ENCODE peak calls at places on chromosome 15, in four cellular contexts. G is psoas muscle, N is lower leg skin, R is mesothelial cell of epicardium. A is an unnamed sample.

GRCh38 chr15:31302778-31303433 is 23.7 kb upstream of the KLF13 start:
- DNase-seq in N (peak; percentile 13), R (no peak), G (peak; percentile 47), A (no peak)

GRCh38 chr15:77589839-77590238 is 42.9 kb downstream of the LINGO1 start:
- DNase-seq in R (no peak), G (no peak), N (no peak), A (no peak)

GRCh38 chr15:36959746-36960145 is 140.6 kb downstream of the MEIS2 start:
- DNase-seq in N (no peak), R (no peak), G (no peak), A (no peak)

GRCh38 chr15:22918056-22918455 is 62.1 kb downstream of the CYFIP1 start:
- DNase-seq in N (no peak), G (no peak), R (no peak), A (peak; percentile 55)

GRCh38 chr15:24955549-24955929 is 752 bp downstream of the SNRPN start:
- DNase-seq in N (no peak), R (no peak), G (peak; percentile 60), A (no peak)

GRCh38 chr15:90160781-90161727 is 40.1 kb upstream of the SEMA4B start:
- DNase-seq in R (no peak), G (no peak), N (peak; percentile 44), A (no peak)

GRCh38 chr15:35293353-35294130 is 208.4 kb upstream of the NANOGP8 start:
- DNase-seq in R (no peak), G (no peak), N (no peak), A (no peak)

GRCh38 chr15:84780492-84780891 is 32.1 kb downstream of the ZNF592 start:
- DNase-seq in R (no peak), G (no peak), N (no peak), A (no peak)

GRCh38 chr15:52678036-52678467 is 1.1 kb downstream of the ATOSA start:
- DNase-seq in R (no peak), N (peak; percentile 72), G (peak; percentile 80), A (no peak)

GRCh38 chr15:47439146-47439869 is 278.0 kb upstream of the SEMA6D start:
- DNase-seq in R (no peak), G (no peak), N (no peak), A (no peak)

GRCh38 chr15:52261498-52262242 is 33.9 kb downstream of the MYO5C start:
- DNase-seq in G (peak; percentile 63), N (peak; percentile 67), R (no peak), A (no peak)

GRCh38 chr15:60122691-60123090 is 118.6 kb downstream of the FOXB1 start:
- DNase-seq in G (no peak), R (no peak), N (no peak), A (no peak)

GRCh38 chr15:59609730-59610712 is 1.6 kb upstream of the GCNT3 start:
- DNase-seq in N (no peak), R (no peak), G (no peak), A (no peak)

GRCh38 chr15:65334586-65335231 is 30.2 kb downstream of the RNU5B-1 start:
- DNase-seq in R (no peak), G (peak; percentile 40), N (no peak), A (no peak)

GRCh38 chr15:36601497-36601932 is 22.1 kb downstream of the CDIN1 start:
- DNase-seq in N (peak; percentile 63), G (peak; percentile 53), R (no peak), A (no peak)

GRCh38 chr15:66702770-66703539 is 919 bp downstream of the SMAD6 start:
- DNase-seq in N (no peak), G (no peak), R (no peak), A (no peak)

GRCh38 chr15:76576526-76577279 is 240.1 kb downstream of the ISL2 start:
- DNase-seq in N (peak; percentile 23), R (no peak), G (peak; percentile 55), A (no peak)

GRCh38 chr15:71747128-71748083 is 62.9 kb upstream of the NR2E3 start:
- DNase-seq in N (no peak), G (no peak), R (no peak), A (no peak)

GRCh38 chr15:96974761-96975160 is 644.3 kb downstream of the NR2F2 start:
- DNase-seq in G (no peak), N (no peak), R (no peak), A (no peak)

GRCh38 chr15:55003900-55004879 is 192.6 kb downstream of the RSL24D1 start:
- DNase-seq in R (no peak), N (no peak), G (no peak), A (no peak)

GRCh38 chr15:68620721-68621528 is 42.1 kb downstream of the CORO2B start:
- DNase-seq in G (peak; percentile 95), N (peak; percentile 88), R (no peak), A (no peak)

GRCh38 chr15:69855601-69856000 is 242.1 kb downstream of the TLE3 start:
- DNase-seq in N (no peak), R (no peak), G (no peak), A (no peak)

GRCh38 chr15:97759363-97759762 is 201.1 kb upstream of the ARRDC4 start:
- DNase-seq in R (no peak), G (no peak), N (no peak), A (no peak)

GRCh38 chr15:97482521-97482920 is 478.0 kb upstream of the ARRDC4 start:
- DNase-seq in G (no peak), N (no peak), R (no peak), A (no peak)

GRCh38 chr15:52417501-52417900 is 111.2 kb downstream of the MYO5A start:
- DNase-seq in R (no peak), N (peak; percentile 23), G (no peak), A (no peak)

GRCh38 chr15:29115093-29115991 is 154.3 kb downstream of the NSMCE3 start:
- DNase-seq in R (no peak), N (no peak), G (no peak), A (no peak)

GRCh38 chr15:25527118-25527517 is 88.3 kb upstream of the UBE3A start:
- DNase-seq in N (no peak), R (no peak), G (no peak), A (no peak)

GRCh38 chr15:37217567-37217966 is 117.2 kb upstream of the MEIS2 start:
- DNase-seq in N (no peak), R (no peak), G (no peak), A (no peak)

GRCh38 chr15:48358681-48359152 is 27.5 kb downstream of the DUT start:
- DNase-seq in G (no peak), R (no peak), N (no peak), A (no peak)

GRCh38 chr15:100384108-100384410 is 42.3 kb upstream of the ADAMTS17 start:
- DNase-seq in R (no peak), G (no peak), N (no peak), A (no peak)

GRCh38 chr15:100385300-100385699 is 43.5 kb upstream of the ADAMTS17 start:
- DNase-seq in N (no peak), G (no peak), R (no peak), A (no peak)

GRCh38 chr15:100383302-100384107 is 41.7 kb upstream of the ADAMTS17 start:
- DNase-seq in N (no peak), G (no peak), R (no peak), A (no peak)
- TF ChIP-seq CTCF in N (no peak), G (peak; percentile 32), R (no peak), A (peak; percentile 68)

DNA sequence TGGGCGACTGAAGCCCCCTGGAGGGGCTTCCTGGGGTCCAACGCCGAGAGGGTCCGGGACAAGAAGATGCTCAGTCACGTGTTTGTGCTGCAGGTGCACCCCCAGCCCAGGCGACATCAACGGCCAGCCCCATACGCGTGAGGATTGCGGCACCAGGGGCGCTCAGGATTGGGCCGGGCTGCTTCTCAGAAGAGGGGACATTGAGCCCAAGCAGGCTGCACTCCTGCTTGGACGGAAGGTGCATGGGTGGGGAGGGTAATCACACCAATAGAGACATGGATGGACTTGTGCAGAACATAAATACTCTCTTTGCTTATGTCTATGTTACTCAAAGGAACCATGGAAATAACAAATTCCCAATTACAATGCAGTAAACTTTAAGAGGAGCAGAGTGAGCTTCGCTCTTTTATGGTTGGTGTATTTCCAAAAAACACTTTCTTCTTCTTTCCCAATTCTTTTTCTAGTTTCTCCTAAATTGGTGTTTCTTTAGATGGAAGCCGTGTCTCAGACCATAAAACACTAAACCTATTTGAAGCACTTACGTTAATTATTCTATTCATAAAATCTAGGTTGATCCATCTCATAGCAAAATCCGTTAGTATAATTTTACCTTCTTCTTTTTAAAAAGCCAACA is 182.7 kb downstream of the GOLGA6L6 start:
- DNase-seq in R (peak; percentile 36), N (no peak), G (no peak), A (no peak)
- TF ChIP-seq CTCF in R (no peak), N (no peak), G (no peak), A (no peak)

GRCh38 chr15:79032656-79033055 is 57.9 kb downstream of the RASGRF1 start:
- DNase-seq in R (no peak), N (no peak), G (no peak), A (no peak)

GRCh38 chr15:79036323-79036722 is 54.3 kb downstream of the RASGRF1 start:
- DNase-seq in R (no peak), N (no peak), G (no peak), A (no peak)

GRCh38 chr15:79035814-79036213 is 54.8 kb downstream of the RASGRF1 start:
- DNase-seq in N (no peak), R (no peak), G (no peak), A (no peak)

GRCh38 chr15:79034284-79034683 is 56.3 kb downstream of the RASGRF1 start:
- DNase-seq in N (no peak), G (no peak), R (no peak), A (no peak)

GRCh38 chr15:79035111-79035601 is 55.4 kb downstream of the RASGRF1 start:
- DNase-seq in R (no peak), G (no peak), N (no peak), A (no peak)
- TF ChIP-seq CTCF in R (peak; percentile 43), G (no peak), N (no peak), A (peak; percentile 57)

DNA sequence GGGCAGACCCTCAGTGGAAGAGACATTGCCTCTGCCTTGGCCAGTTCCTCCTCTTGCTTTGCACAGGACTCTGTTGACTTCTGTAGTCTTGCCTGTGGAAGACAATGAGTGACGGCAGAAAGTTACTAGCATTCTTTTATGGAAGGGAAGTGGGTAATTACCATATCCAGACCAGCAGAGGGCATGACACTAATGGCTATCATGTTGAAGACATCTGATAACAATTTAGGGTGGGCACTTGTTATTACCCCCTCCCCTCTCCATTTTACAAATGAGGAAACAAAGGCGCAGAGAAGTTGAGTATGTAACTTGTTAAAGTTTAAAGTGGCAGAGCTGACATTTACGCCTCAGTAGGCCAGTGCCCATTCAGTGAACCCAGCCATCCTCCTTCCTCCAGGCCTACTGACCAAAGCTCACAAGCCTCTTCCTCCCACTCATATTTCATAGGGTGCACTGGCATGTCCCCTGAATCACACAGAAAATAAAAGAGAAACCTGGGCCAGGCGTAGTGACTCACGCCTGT is 48.2 kb upstream of the FMN1 start:
- DNase-seq in R (no peak), G (no peak), N (no peak), A (no peak)
- TF ChIP-seq CTCF in R (peak; percentile 51), G (peak; percentile 27), N (no peak), A (peak; percentile 79)

GRCh38 chr15:41215708-41216107 is 14.8 kb downstream of the EXD1 start:
- DNase-seq in G (no peak), R (no peak), N (no peak), A (no peak)

GRCh38 chr15:41219381-41219780 is 11.2 kb downstream of the EXD1 start:
- DNase-seq in G (no peak), R (no peak), N (no peak), A (no peak)

GRCh38 chr15:41218851-41219250 is 11.7 kb downstream of the EXD1 start:
- DNase-seq in R (no peak), G (no peak), N (no peak), A (no peak)
- TF ChIP-seq CTCF in R (no peak), G (no peak), N (no peak), A (no peak)

GRCh38 chr15:63122002-63122893 is 587 bp downstream of the LACTB start:
- DNase-seq in R (peak; percentile 53), N (peak; percentile 85), G (peak; percentile 91), A (no peak)
- TF ChIP-seq CTCF in R (no peak), N (no peak), G (peak; percentile 36), A (peak; percentile 69)

A was measured in chondrocyte.